ENCODE peak calls at places on chromosomes 12 and 14, in eight cellular contexts. M is BJ, O is cardiac fibroblast, G is AG10803, Q is Peyer's patch, C is nephron progenitor cell, A is WTC11, V is MCF 10A. R is an unnamed sample.

GRCh38 chr12:870378-870777 is 79.1 kb downstream of the RAD52 start:
- DNase-seq in M (no peak), Q (no peak), C (no peak), A (no peak), G (no peak), O (no peak), V (no peak), R (no peak)

GRCh38 chr14:20386276-20386855 is 26.9 kb downstream of the TEP1 start:
- DNase-seq in C (no peak), Q (no peak), V (no peak), A (no peak), O (no peak), G (no peak), M (no peak), R (no peak)

GRCh38 chr14:91361236-91361811 is 56.3 kb downstream of the CCDC88C start:
- DNase-seq in A (no peak), Q (peak), V (peak), C (no peak), M (no peak), G (peak), O (peak), R (no peak)

GRCh38 chr12:110929818-110930217 is 9.4 kb upstream of the MYL2 start:
- DNase-seq in V (no peak), A (no peak), G (no peak), Q (no peak), O (no peak), M (no peak), C (no peak), R (no peak)

GRCh38 chr12:58918475-58918874 is 1.8 kb downstream of the LRIG3 start:
- DNase-seq in C (no peak), A (no peak), O (no peak), V (peak), Q (no peak), M (no peak), G (no peak), R (no peak)

GRCh38 chr12:49902399-49903350 is 1.0 kb downstream of the FAIM2 start:
- DNase-seq in A (peak), G (no peak), C (no peak), O (no peak), Q (no peak), V (no peak), M (no peak), R (no peak)

GRCh38 chr14:102683399-102684275 is 91.2 kb downstream of the RCOR1 start:
- DNase-seq in Q (peak), G (no peak), C (peak), A (peak), M (no peak), O (no peak), V (no peak), R (no peak)

GRCh38 chr14:62179367-62180018 is 417.3 kb downstream of the SNAPC1 start:
- DNase-seq in M (peak), Q (peak), V (peak), G (peak), C (peak), O (peak), A (peak), R (no peak)

GRCh38 chr12:96774501-96775256 is 132.4 kb upstream of the NEDD1 start:
- DNase-seq in M (peak), V (no peak), Q (no peak), G (peak), C (no peak), A (no peak), O (no peak), R (no peak)

GRCh38 chr12:30719060-30719459 is 23.4 kb upstream of the IPO8 start:
- DNase-seq in Q (no peak), A (no peak), C (no peak), O (peak), G (peak), M (peak), V (peak), R (no peak)

GRCh38 chr14:99521176-99522024 is 40.2 kb downstream of the CCNK start:
- DNase-seq in O (no peak), C (peak), Q (no peak), A (no peak), V (no peak), G (no peak), M (no peak), R (no peak)

GRCh38 chr14:37595809-37596595 is 573 bp downstream of the TTC6 start:
- DNase-seq in O (no peak), G (no peak), A (peak), M (no peak), C (peak), Q (peak), V (peak), R (no peak)

GRCh38 chr12:127911289-127911688 is 355.7 kb upstream of the TMEM132C start:
- DNase-seq in A (no peak), C (no peak), Q (no peak), O (no peak), G (no peak), M (no peak), V (no peak), R (no peak)

GRCh38 chr12:111792155-111792876 is 25.6 kb downstream of the ALDH2 start:
- DNase-seq in M (no peak), V (peak), A (no peak), G (no peak), O (peak), C (no peak), Q (peak), R (no peak)

GRCh38 chr12:13472690-13473089 is 276.2 kb downstream of the EMP1 start:
- DNase-seq in O (no peak), V (peak), A (no peak), C (no peak), G (peak), M (no peak), Q (no peak), R (no peak)

GRCh38 chr14:62206456-62206855 is 444.2 kb downstream of the SNAPC1 start:
- DNase-seq in Q (no peak), A (no peak), G (no peak), C (no peak), V (peak), O (peak), M (no peak), R (no peak)

GRCh38 chr14:75427482-75428229 is at the start of gene JDP2:
- DNase-seq in V (peak), C (peak), Q (peak), G (peak), M (no peak), O (peak), A (peak), R (peak)

GRCh38 chr12:40843495-40843894 is 151.3 kb downstream of the CNTN1 start:
- DNase-seq in M (no peak), O (no peak), Q (no peak), C (no peak), A (no peak), G (no peak), V (no peak), R (no peak)

GRCh38 chr12:111616177-111616623 is 17.1 kb upstream of the ATXN2 start:
- DNase-seq in M (no peak), A (no peak), Q (no peak), C (no peak), O (peak), V (no peak), G (peak), R (no peak)

GRCh38 chr14:21796912-21797311 is 123.3 kb upstream of the OR4E1 start:
- DNase-seq in M (no peak), O (no peak), A (no peak), G (no peak), C (no peak), Q (no peak), V (no peak), R (no peak)
- TF ChIP-seq CTCF in M (no peak), O (no peak), A (no peak), G (no peak), C (no peak), Q (no peak), V (no peak), R (no peak)

GRCh38 chr12:18556081-18556645 is 181.6 kb downstream of the PLCZ1 start:
- DNase-seq in Q (no peak), G (no peak), V (no peak), C (no peak), A (no peak), M (no peak), O (no peak), R (no peak)

GRCh38 chr12:18549598-18549997 is 188.2 kb downstream of the PLCZ1 start:
- DNase-seq in O (no peak), C (no peak), A (no peak), Q (no peak), V (no peak), M (no peak), G (no peak), R (no peak)

GRCh38 chr12:18551703-18552102 is 186.1 kb downstream of the PLCZ1 start:
- DNase-seq in Q (no peak), C (no peak), G (no peak), O (no peak), M (no peak), V (no peak), A (no peak), R (no peak)

DNA sequence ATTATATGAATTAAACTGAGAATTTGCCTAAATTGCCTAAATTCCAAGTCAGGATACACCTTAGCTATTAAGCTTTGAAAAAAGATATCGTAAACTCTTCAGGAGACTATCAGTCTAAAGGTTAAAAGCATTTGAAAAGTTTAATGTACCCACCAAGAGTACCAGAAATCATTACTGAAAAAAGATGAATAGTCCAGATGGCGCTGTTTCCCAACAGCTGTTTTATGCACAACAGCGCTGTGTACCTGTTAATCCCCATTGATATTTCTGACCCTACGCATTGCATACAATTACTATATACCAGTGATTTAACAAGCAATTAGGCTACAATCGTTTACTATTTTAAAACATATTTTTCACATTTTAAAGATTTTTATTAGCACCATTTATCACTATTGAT is 185.0 kb downstream of the PLCZ1 start:
- DNase-seq in M (no peak), A (no peak), G (no peak), C (no peak), V (no peak), Q (no peak), O (no peak), R (no peak)
- TF ChIP-seq CTCF in M (peak), A (no peak), G (no peak), C (no peak), V (no peak), Q (no peak), O (no peak), R (no peak)

DNA sequence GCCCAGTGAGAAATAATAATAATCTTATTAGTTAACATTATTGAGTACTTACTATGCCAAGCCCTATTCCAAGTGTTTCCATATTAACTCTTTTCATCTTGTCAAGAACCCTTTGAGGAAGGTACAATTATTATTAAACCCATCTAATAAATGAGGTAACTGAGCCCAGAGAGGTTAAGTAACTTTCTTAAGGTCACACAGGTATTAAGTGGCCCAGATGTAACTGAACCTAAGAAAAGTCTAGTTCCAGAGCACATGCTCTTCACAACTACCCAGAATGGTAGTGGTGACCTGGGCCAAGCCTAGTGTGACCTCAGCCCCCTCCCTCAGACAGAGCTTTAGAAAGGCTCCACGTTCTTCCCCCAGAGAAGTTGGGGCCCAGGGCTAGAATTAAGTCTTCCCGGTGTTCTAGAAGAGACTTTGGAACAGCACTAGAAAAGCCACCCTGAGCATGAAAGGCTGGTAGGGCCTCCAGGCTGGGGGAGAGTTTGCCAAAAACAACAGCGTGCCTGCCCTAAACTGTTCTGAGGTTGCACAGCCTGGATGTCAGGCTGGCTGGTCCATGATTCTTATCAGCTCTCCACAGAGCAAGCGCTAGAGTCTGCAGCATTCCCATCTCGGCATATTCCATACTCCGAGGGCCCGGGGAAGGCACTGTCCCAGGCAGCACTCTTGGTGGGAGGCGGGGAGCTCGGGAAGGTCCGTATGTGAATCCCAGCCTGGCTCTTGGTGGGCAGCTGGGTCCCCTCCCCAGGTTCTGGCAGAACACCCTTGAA is 41.3 kb upstream of the CTDSP2 start:
- DNase-seq in C (no peak), O (peak), G (peak), Q (no peak), A (peak), M (no peak), V (peak), R (no peak)
- TF ChIP-seq CTCF in C (no peak), O (no peak), G (no peak), Q (no peak), A (no peak), M (no peak), V (no peak), R (no peak)

GRCh38 chr14:49464885-49465284 is 121.3 kb downstream of the RPS29 start:
- DNase-seq in O (no peak), Q (no peak), C (peak), M (no peak), G (no peak), V (peak), A (peak), R (no peak)
- TF ChIP-seq CTCF in O (peak), Q (no peak), C (peak), M (no peak), G (no peak), V (no peak), A (peak), R (no peak)

DNA sequence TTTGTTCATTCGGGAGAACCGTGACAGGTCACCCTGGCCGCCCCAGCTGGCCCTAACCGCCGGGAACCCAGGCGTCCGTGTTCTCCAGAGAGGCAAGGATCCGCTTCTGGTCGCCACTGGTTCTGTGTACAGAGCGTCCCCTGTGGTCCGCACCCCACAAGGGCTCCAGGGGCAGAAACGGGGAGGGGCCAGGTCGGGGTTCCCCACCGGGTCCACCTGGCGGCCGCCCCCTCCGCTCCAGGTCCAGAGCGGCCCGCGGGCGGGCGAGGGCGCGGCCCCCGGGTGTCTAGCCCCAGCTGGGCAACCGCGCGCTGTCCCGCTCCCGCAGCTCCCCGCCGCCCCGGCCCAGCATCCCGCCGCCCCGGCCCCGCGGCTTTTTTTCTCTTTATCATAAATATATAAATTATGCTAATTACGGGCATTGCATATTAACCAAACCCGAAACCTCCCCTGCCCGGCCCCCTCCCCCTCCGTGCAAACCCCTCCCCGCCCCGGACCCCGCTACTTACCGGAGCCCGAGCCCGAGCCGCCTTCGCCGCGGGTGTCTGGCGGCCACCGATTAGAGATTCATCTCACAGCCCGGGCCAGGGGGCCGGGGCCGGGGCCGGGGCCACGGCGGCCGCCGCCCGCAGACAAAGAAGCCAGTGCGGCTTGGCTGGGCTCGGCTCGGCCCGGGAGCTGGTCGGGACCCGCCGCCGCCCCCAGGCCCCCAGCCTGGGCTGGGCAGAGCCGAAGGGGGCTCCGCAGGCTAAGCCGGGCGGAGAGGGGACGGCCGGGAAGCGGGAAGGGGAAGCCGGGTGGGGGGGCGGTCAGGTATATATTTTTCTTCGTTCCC is 512 bp downstream of the POU6F1 start:
- DNase-seq in Q (peak), C (peak), O (peak), G (no peak), A (peak), V (peak), M (no peak), R (peak)
- TF ChIP-seq CTCF in Q (peak), C (no peak), O (no peak), G (peak), A (no peak), V (no peak), M (peak), R (no peak)

DNA sequence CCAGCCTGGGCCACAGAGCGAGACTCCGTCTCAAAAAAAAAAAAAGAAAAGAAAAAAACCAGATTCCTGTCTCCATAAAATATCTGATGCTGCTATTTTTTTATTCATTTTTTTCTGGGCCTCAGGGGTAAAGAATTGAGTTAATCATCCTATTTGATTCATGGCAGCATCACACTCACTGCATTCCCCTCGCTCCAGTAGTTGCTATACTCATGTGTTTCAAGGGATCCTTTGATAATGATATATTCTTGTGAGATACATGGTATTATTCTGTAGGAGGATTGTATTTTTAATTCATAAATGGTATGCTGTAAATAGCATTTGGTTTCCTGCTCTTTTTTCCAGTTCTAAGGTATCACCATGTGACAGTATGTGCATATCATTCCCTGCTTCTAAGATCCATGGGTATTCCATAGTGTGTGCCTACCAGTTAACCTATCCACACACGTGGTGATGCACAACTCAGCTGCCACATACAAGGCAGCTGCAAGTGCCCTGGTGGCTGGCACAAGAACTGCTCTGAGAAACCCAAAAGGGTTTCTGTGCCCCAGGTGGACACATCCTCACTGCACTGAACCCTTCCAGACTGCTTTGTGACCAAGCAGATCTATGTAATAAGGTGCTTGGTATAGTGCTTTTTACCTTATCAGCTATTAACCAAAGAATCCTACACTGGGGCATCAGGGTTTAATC is 74.7 kb downstream of the ZFP36L1 start:
- DNase-seq in G (no peak), Q (no peak), M (no peak), A (no peak), C (no peak), V (peak), O (no peak), R (no peak)
- TF ChIP-seq CTCF in G (peak), Q (peak), M (peak), A (no peak), C (no peak), V (peak), O (peak), R (peak)

DNA sequence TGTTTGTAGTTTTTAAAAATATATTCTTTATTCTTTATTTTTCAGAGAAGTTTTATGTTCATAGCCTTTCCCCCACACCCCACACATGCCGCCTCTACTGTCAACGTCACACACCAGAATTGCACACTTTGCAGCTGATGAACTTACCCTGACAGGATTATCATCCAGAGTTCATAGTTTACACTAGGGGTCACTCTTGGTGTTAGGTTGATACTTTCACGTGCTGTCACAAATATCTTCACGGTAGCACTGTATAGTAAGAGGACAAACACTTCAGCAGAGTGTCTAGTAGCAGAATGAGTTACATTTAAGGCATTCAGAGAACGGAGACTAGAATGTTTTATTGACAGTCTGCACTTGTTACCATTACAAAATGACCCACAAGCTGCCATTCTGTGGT is 5.2 kb downstream of the DPPA3 start:
- DNase-seq in M (no peak), C (no peak), A (no peak), G (peak), V (peak), Q (no peak), O (no peak), R (no peak)
- TF ChIP-seq CTCF in M (no peak), C (no peak), A (no peak), G (peak), V (no peak), Q (peak), O (no peak), R (peak)